ENCODE peak calls at places on chromosomes 7 and 10, in nine cellular contexts. I is KBM-7; E is psoas muscle; O is neural crest cell; F is COR-L47; S is activated effector memory CD4-positive, alpha-beta T cell treated with Interleukin-2 at 50 U/mL for 16 hours; K is mesothelial cell of epicardium; A is GM13977; Y is ELR. U is an unnamed sample.

GRCh38 chr10:28661035-28661434 is 16.3 kb upstream of the BAMBI start:
- DNase-seq in I (no peak), Y (peak), F (no peak), A (no peak), K (no peak), E (peak), S (no peak), O (no peak), U (no peak)

GRCh38 chr10:74164641-74165529 is 13.9 kb downstream of the ADK start:
- DNase-seq in E (no peak), F (no peak), S (no peak), K (no peak), O (no peak), I (no peak), Y (peak), A (no peak), U (no peak)

GRCh38 chr7:157139142-157140117 is 704 bp downstream of the UBE3C start:
- DNase-seq in I (peak), E (peak), O (no peak), F (no peak), S (no peak), K (peak), A (no peak), Y (peak), U (peak)

GRCh38 chr10:70722820-70723424 is 50.6 kb downstream of the ADAMTS14 start:
- DNase-seq in S (no peak), O (no peak), K (no peak), F (no peak), I (no peak), A (no peak), E (no peak), Y (peak), U (no peak)

GRCh38 chr10:85643839-85644525 is 722.6 kb downstream of the GRID1 start:
- DNase-seq in I (no peak), Y (peak), E (no peak), A (no peak), O (no peak), F (no peak), S (no peak), K (no peak), U (no peak)

GRCh38 chr7:44221231-44221791 is 20.5 kb downstream of the YKT6 start:
- DNase-seq in S (no peak), I (no peak), F (no peak), K (no peak), O (peak), Y (no peak), E (peak), A (no peak), U (no peak)

GRCh38 chr10:19498348-19499290 is 317.6 kb upstream of the PLXDC2 start:
- DNase-seq in S (no peak), I (no peak), Y (no peak), O (no peak), A (no peak), F (no peak), E (no peak), K (no peak), U (no peak)

GRCh38 chr10:10475812-10476211 is 541.9 kb upstream of the CELF2 start:
- DNase-seq in O (no peak), I (no peak), K (no peak), E (no peak), F (no peak), Y (no peak), S (no peak), A (no peak), U (no peak)

GRCh38 chr10:78465456-78465855 is 431.8 kb downstream of the RPS24 start:
- DNase-seq in S (no peak), O (no peak), F (no peak), A (no peak), K (no peak), Y (no peak), E (no peak), I (no peak), U (no peak)

GRCh38 chr7:33932832-33933468 is 27.6 kb downstream of the BMPER start:
- DNase-seq in I (peak), S (peak), A (peak), O (peak), K (peak), F (peak), E (peak), Y (peak), U (peak)

GRCh38 chr10:29735628-29736324 is 101.0 kb upstream of the SVIL start:
- DNase-seq in E (peak), F (peak), S (peak), I (peak), O (peak), Y (peak), A (peak), K (peak), U (peak)

GRCh38 chr10:74058658-74059057 is 60.7 kb downstream of the VCL start:
- DNase-seq in I (peak), S (no peak), A (no peak), O (no peak), Y (no peak), K (no peak), E (no peak), F (no peak), U (no peak)

GRCh38 chr10:48981310-48981907 is 41.8 kb upstream of the LRRC18 start:
- DNase-seq in S (no peak), F (no peak), K (no peak), A (peak), Y (peak), E (peak), I (peak), O (peak), U (no peak)

GRCh38 chr10:22534849-22535604 is 179.4 kb downstream of the PIP4K2A start:
- DNase-seq in A (no peak), K (no peak), E (no peak), Y (peak), I (no peak), F (no peak), S (no peak), O (no peak), U (no peak)

GRCh38 chr7:77799078-77799964 is 748 bp downstream of the PHTF2 start:
- DNase-seq in K (peak), Y (peak), A (peak), F (peak), E (peak), I (peak), S (no peak), O (peak), U (no peak)

GRCh38 chr10:90964781-90965462 is 44.0 kb upstream of the ANKRD1 start:
- DNase-seq in K (no peak), E (no peak), O (no peak), A (no peak), Y (no peak), S (no peak), I (no peak), F (no peak), U (peak)

GRCh38 chr7:151187409-151188251 is 580 bp upstream of the ASB10 start:
- DNase-seq in K (no peak), I (no peak), A (no peak), S (no peak), F (no peak), Y (no peak), O (no peak), E (peak), U (no peak)

GRCh38 chr7:27576360-27576944 is 86.2 kb downstream of the HIBADH start:
- DNase-seq in K (no peak), A (peak), O (no peak), E (no peak), I (peak), S (no peak), Y (peak), F (peak), U (no peak)

GRCh38 chr10:77042706-77043105 is 594.9 kb downstream of the KCNMA1 start:
- DNase-seq in I (no peak), S (no peak), K (no peak), E (no peak), F (no peak), Y (no peak), A (no peak), O (no peak), U (no peak)

GRCh38 chr7:98360221-98361124 is 40.4 kb downstream of the BAIAP2L1 start:
- DNase-seq in O (no peak), Y (no peak), S (no peak), A (no peak), F (no peak), I (no peak), E (no peak), K (no peak), U (no peak)

GRCh38 chr10:29163746-29164145 is 125.1 kb upstream of the LYZL1 start:
- DNase-seq in O (no peak), E (no peak), K (no peak), I (no peak), A (no peak), S (no peak), Y (peak), F (no peak), U (no peak)

GRCh38 chr7:111756687-111757178 is 194.4 kb upstream of the IMMP2L start:
- DNase-seq in Y (peak), I (peak), S (no peak), F (no peak), K (no peak), O (peak), A (no peak), E (peak), U (peak)

GRCh38 chr10:93752761-93753160 is 5.0 kb upstream of the LGI1 start:
- DNase-seq in F (no peak), S (no peak), O (no peak), I (no peak), E (no peak), K (no peak), Y (peak), A (no peak), U (no peak)

GRCh38 chr7:132528695-132529094 is 47.6 kb downstream of the PLXNA4 start:
- DNase-seq in Y (no peak), E (no peak), A (no peak), O (no peak), S (no peak), F (no peak), I (no peak), K (no peak), U (no peak)

GRCh38 chr7:2008101-2008935 is 224.4 kb downstream of the MAD1L1 start:
- DNase-seq in K (peak), A (no peak), E (peak), F (no peak), O (no peak), S (no peak), Y (no peak), I (no peak), U (no peak)

GRCh38 chr7:123571684-123572083 is 14.1 kb upstream of the NDUFA5 start:
- DNase-seq in S (no peak), K (no peak), A (no peak), O (no peak), I (no peak), E (no peak), F (no peak), Y (peak), U (no peak)

GRCh38 chr7:139598642-139599041 is 75.2 kb downstream of the CLEC2L start:
- DNase-seq in I (no peak), Y (no peak), K (no peak), E (no peak), F (peak), S (no peak), O (no peak), A (no peak), U (no peak)

GRCh38 chr7:41336455-41336952 is 366.4 kb downstream of the INHBA start:
- DNase-seq in E (no peak), K (no peak), Y (no peak), I (no peak), O (no peak), F (no peak), S (no peak), A (no peak), U (no peak)

GRCh38 chr10:113121153-113121552 is 171.1 kb downstream of the TCF7L2 start:
- DNase-seq in A (no peak), F (no peak), S (no peak), K (no peak), Y (no peak), E (no peak), O (no peak), I (no peak), U (no peak)

GRCh38 chr7:1092161-1092632 is 4.3 kb downstream of the GPER1 start:
- DNase-seq in O (no peak), S (no peak), K (no peak), A (no peak), E (no peak), I (no peak), Y (no peak), F (no peak), U (no peak)

GRCh38 chr10:98384531-98385133 is 30.4 kb downstream of the PYROXD2 start:
- DNase-seq in Y (no peak), A (no peak), F (no peak), I (peak), E (no peak), O (no peak), S (no peak), K (no peak), U (no peak)

GRCh38 chr7:15015545-15016314 is 113.2 kb upstream of the DGKB start:
- DNase-seq in Y (peak), O (peak), S (no peak), K (no peak), E (no peak), I (peak), F (peak), A (peak), U (no peak)

GRCh38 chr10:114073787-114074186 is 30.1 kb downstream of the ADRB1 start:
- DNase-seq in E (no peak), K (no peak), F (no peak), I (peak), S (peak), Y (no peak), O (no peak), A (no peak), U (no peak)

GRCh38 chr7:26398436-26399308 is 107.0 kb downstream of the SNX10 start:
- DNase-seq in S (no peak), O (peak), Y (peak), E (peak), F (peak), K (peak), I (peak), A (peak), U (no peak)

GRCh38 chr10:117544729-117545140 is 2.2 kb downstream of the EMX2 start:
- DNase-seq in K (no peak), S (no peak), F (no peak), E (no peak), A (peak), O (no peak), Y (no peak), I (no peak), U (no peak)

GRCh38 chr7:117711556-117711955 is 161.7 kb downstream of the CTTNBP2 start:
- DNase-seq in K (no peak), O (no peak), F (no peak), S (no peak), E (no peak), A (no peak), I (peak), Y (no peak), U (no peak)

GRCh38 chr10:119209050-119209735 is 1.8 kb downstream of the GRK5 start:
- DNase-seq in O (peak), S (peak), Y (peak), F (no peak), I (peak), K (peak), A (peak), E (peak), U (peak)

U was measured in right atrium auricular region.